ENCODE peak calls at places on chromosome 4, in eight cellular contexts. One of them, this sample, is unnamed.

GRCh38 chr4:38314663-38315062 is 349.3 kb upstream of the KLF3 start:
- DNase-seq in nucleus accumbens: no peak
- DNase-seq in Kasumi-1: no peak
- DNase-seq in omental fat pad: no peak
- DNase-seq in BJ: no peak
- DNase-seq in activated gamma-delta T cell treated with anti-CD3 and anti-CD28 coated beads, Interleukin-2, amount 50 U/mL, for 16 hours: no peak
- DNase-seq in fibroblast of pulmonary artery: no peak
- DNase-seq in HTR-8/SVneo: no peak
- DNase-seq in this sample: no peak

GRCh38 chr4:159899596-159899995 is 796.7 kb downstream of the RAPGEF2 start:
- DNase-seq in nucleus accumbens: no peak
- DNase-seq in Kasumi-1: no peak
- DNase-seq in omental fat pad: no peak
- DNase-seq in BJ: no peak
- DNase-seq in activated gamma-delta T cell treated with anti-CD3 and anti-CD28 coated beads, Interleukin-2, amount 50 U/mL, for 16 hours: no peak
- DNase-seq in fibroblast of pulmonary artery: no peak
- DNase-seq in HTR-8/SVneo: no peak
- DNase-seq in this sample: no peak

GRCh38 chr4:42906906-42907774 is 14.6 kb downstream of the GRXCR1 start:
- DNase-seq in nucleus accumbens: no peak
- DNase-seq in Kasumi-1: no peak
- DNase-seq in omental fat pad: no peak
- DNase-seq in BJ: no peak
- DNase-seq in activated gamma-delta T cell treated with anti-CD3 and anti-CD28 coated beads, Interleukin-2, amount 50 U/mL, for 16 hours: no peak
- DNase-seq in fibroblast of pulmonary artery: no peak
- DNase-seq in HTR-8/SVneo: no peak
- DNase-seq in this sample: peak; percentile 66

GRCh38 chr4:24705016-24705753 is 90.2 kb upstream of the SOD3 start:
- DNase-seq in nucleus accumbens: no peak
- DNase-seq in Kasumi-1: no peak
- DNase-seq in omental fat pad: no peak
- DNase-seq in BJ: no peak
- DNase-seq in activated gamma-delta T cell treated with anti-CD3 and anti-CD28 coated beads, Interleukin-2, amount 50 U/mL, for 16 hours: no peak
- DNase-seq in fibroblast of pulmonary artery: no peak
- DNase-seq in HTR-8/SVneo: no peak
- DNase-seq in this sample: no peak

GRCh38 chr4:186586190-186586589 is 30.8 kb upstream of the MTNR1A start:
- DNase-seq in nucleus accumbens: no peak
- DNase-seq in Kasumi-1: no peak
- DNase-seq in omental fat pad: no peak
- DNase-seq in BJ: no peak
- DNase-seq in activated gamma-delta T cell treated with anti-CD3 and anti-CD28 coated beads, Interleukin-2, amount 50 U/mL, for 16 hours: no peak
- DNase-seq in fibroblast of pulmonary artery: peak; percentile 22
- DNase-seq in HTR-8/SVneo: no peak
- DNase-seq in this sample: no peak

GRCh38 chr4:84837751-84838150 is 128.7 kb downstream of the WDFY3 start:
- DNase-seq in nucleus accumbens: no peak
- DNase-seq in Kasumi-1: no peak
- DNase-seq in omental fat pad: no peak
- DNase-seq in BJ: no peak
- DNase-seq in activated gamma-delta T cell treated with anti-CD3 and anti-CD28 coated beads, Interleukin-2, amount 50 U/mL, for 16 hours: no peak
- DNase-seq in fibroblast of pulmonary artery: peak; percentile 9
- DNase-seq in HTR-8/SVneo: no peak
- DNase-seq in this sample: no peak

GRCh38 chr4:89807441-89808140 is 29.4 kb downstream of the SNCA start:
- DNase-seq in nucleus accumbens: no peak
- DNase-seq in Kasumi-1: no peak
- DNase-seq in omental fat pad: no peak
- DNase-seq in BJ: no peak
- DNase-seq in activated gamma-delta T cell treated with anti-CD3 and anti-CD28 coated beads, Interleukin-2, amount 50 U/mL, for 16 hours: no peak
- DNase-seq in fibroblast of pulmonary artery: no peak
- DNase-seq in HTR-8/SVneo: no peak
- DNase-seq in this sample: no peak

GRCh38 chr4:160136021-160136420 is 1033.1 kb downstream of the RAPGEF2 start:
- DNase-seq in nucleus accumbens: no peak
- DNase-seq in Kasumi-1: no peak
- DNase-seq in omental fat pad: no peak
- DNase-seq in BJ: no peak
- DNase-seq in activated gamma-delta T cell treated with anti-CD3 and anti-CD28 coated beads, Interleukin-2, amount 50 U/mL, for 16 hours: no peak
- DNase-seq in fibroblast of pulmonary artery: no peak
- DNase-seq in HTR-8/SVneo: no peak
- DNase-seq in this sample: no peak

GRCh38 chr4:176988226-176988625 is 195.5 kb upstream of the VEGFC start:
- DNase-seq in nucleus accumbens: no peak
- DNase-seq in Kasumi-1: peak; percentile 11
- DNase-seq in omental fat pad: no peak
- DNase-seq in BJ: peak; percentile 74
- DNase-seq in activated gamma-delta T cell treated with anti-CD3 and anti-CD28 coated beads, Interleukin-2, amount 50 U/mL, for 16 hours: no peak
- DNase-seq in fibroblast of pulmonary artery: peak; percentile 93
- DNase-seq in HTR-8/SVneo: peak; percentile 63
- DNase-seq in this sample: peak; percentile 65

GRCh38 chr4:7638984-7639789 is 204.5 kb upstream of the PSAPL1 start:
- DNase-seq in nucleus accumbens: no peak
- DNase-seq in Kasumi-1: peak; percentile 21
- DNase-seq in omental fat pad: no peak
- DNase-seq in BJ: no peak
- DNase-seq in activated gamma-delta T cell treated with anti-CD3 and anti-CD28 coated beads, Interleukin-2, amount 50 U/mL, for 16 hours: no peak
- DNase-seq in fibroblast of pulmonary artery: no peak
- DNase-seq in HTR-8/SVneo: no peak
- DNase-seq in this sample: no peak

GRCh38 chr4:81845273-81845672 is 373.6 kb upstream of the RASGEF1B start:
- DNase-seq in nucleus accumbens: no peak
- DNase-seq in Kasumi-1: no peak
- DNase-seq in omental fat pad: no peak
- DNase-seq in BJ: no peak
- DNase-seq in activated gamma-delta T cell treated with anti-CD3 and anti-CD28 coated beads, Interleukin-2, amount 50 U/mL, for 16 hours: no peak
- DNase-seq in fibroblast of pulmonary artery: no peak
- DNase-seq in HTR-8/SVneo: no peak
- DNase-seq in this sample: no peak